ENCODE peak calls at places on chromosomes 13 and 19, in ten cellular contexts. M is fibroblast of the aortic adventitia, A is HFF-Myc, Q is uterus, X is thoracic aorta, C is left lung, E is AG04450, K is fibroblast of villous mesenchyme, F is upper lobe of right lung, L is heart right ventricle. J is an unnamed sample.
A peak's percentile ranks its signal among the peaks of the same experiment; 100 is the strongest.

GRCh38 chr13:21965095-21965494 is 294.2 kb downstream of the FGF9 start:
- DNase-seq in M (no peak), A (no peak), Q (no peak), X (no peak), C (no peak), E (no peak), K (no peak), F (no peak), L (no peak), J (no peak)

GRCh38 chr19:54305141-54305540 is 7.8 kb downstream of the LILRA5 start:
- DNase-seq in M (no peak), A (no peak), Q (no peak), X (no peak), C (no peak), E (no peak), K (no peak), F (no peak), L (no peak), J (no peak)

GRCh38 chr13:46664195-46664594 is 111.2 kb downstream of the LRCH1 start:
- DNase-seq in M (no peak), A (no peak), Q (no peak), X (no peak), C (no peak), E (no peak), K (no peak), F (no peak), L (no peak), J (no peak)

GRCh38 chr13:45242070-45242469 is 41.2 kb upstream of the KCTD4 start:
- DNase-seq in M (peak; percentile 64), A (no peak), Q (no peak), X (no peak), C (no peak), E (no peak), K (peak; percentile 64), F (no peak), L (no peak), J (no peak)

GRCh38 chr13:67880916-67881315 is 650.8 kb upstream of the PCDH9 start:
- DNase-seq in M (no peak), A (no peak), Q (no peak), X (no peak), C (no peak), E (no peak), K (no peak), F (no peak), L (no peak), J (no peak)

GRCh38 chr19:46487802-46488445 is 7.7 kb downstream of the PNMA8B start:
- DNase-seq in M (peak; percentile 74), A (no peak), Q (peak; percentile 88), X (no peak), C (peak; percentile 70), E (no peak), K (peak; percentile 72), F (peak; percentile 87), L (peak; percentile 82), J (peak; percentile 84)

GRCh38 chr13:95191821-95192220 is 109.4 kb downstream of the ABCC4 start:
- DNase-seq in M (peak; percentile 82), A (peak; percentile 31), Q (peak; percentile 63), X (no peak), C (peak; percentile 78), E (peak; percentile 57), K (peak; percentile 86), F (peak; percentile 88), L (peak; percentile 79), J (peak; percentile 85)

GRCh38 chr13:50030315-50030714 is 15.1 kb downstream of the KCNRG start:
- DNase-seq in M (peak; percentile 14), A (no peak), Q (no peak), X (no peak), C (no peak), E (no peak), K (no peak), F (no peak), L (no peak), J (no peak)

GRCh38 chr13:24692541-24692940 is 12.3 kb downstream of the ATP12A start:
- DNase-seq in M (peak; percentile 70), A (no peak), Q (no peak), X (no peak), C (no peak), E (no peak), K (peak; percentile 38), F (peak; percentile 22), L (no peak), J (no peak)

GRCh38 chr19:35462476-35462953 is 14.5 kb downstream of the FFAR2 start:
- DNase-seq in M (no peak), A (no peak), Q (no peak), X (no peak), C (no peak), E (no peak), K (no peak), F (no peak), L (no peak), J (peak; percentile 75)

GRCh38 chr13:44866512-44866911 is 122.8 kb downstream of the NUFIP1 start:
- DNase-seq in M (no peak), A (no peak), Q (no peak), X (no peak), C (no peak), E (no peak), K (no peak), F (no peak), L (no peak), J (no peak)

GRCh38 chr19:4722671-4723464 is 774 bp downstream of the DPP9 start:
- DNase-seq in M (peak; percentile 92), A (no peak), Q (peak; percentile 63), X (no peak), C (no peak), E (no peak), K (peak; percentile 67), F (no peak), L (no peak), J (peak; percentile 59)

GRCh38 chr19:5974721-5975387 is 3.1 kb downstream of the RANBP3 start:
- DNase-seq in M (no peak), A (no peak), Q (no peak), X (no peak), C (peak; percentile 69), E (no peak), K (no peak), F (no peak), L (no peak), J (no peak)

GRCh38 chr19:40139533-40140287 is 49.0 kb upstream of the ZNF780A start:
- DNase-seq in M (peak; percentile 75), A (peak; percentile 12), Q (no peak), X (no peak), C (no peak), E (peak; percentile 15), K (peak; percentile 68), F (no peak), L (no peak), J (peak; percentile 40)

GRCh38 chr13:42574435-42575311 is 721 bp downstream of the TNFSF11 start:
- DNase-seq in M (no peak), A (no peak), Q (no peak), X (no peak), C (no peak), E (no peak), K (no peak), F (no peak), L (no peak), J (no peak)

GRCh38 chr19:29211562-29212416 is 1.2 kb downstream of the UQCRFS1 start:
- DNase-seq in M (peak; percentile 25), A (no peak), Q (no peak), X (no peak), C (no peak), E (no peak), K (peak; percentile 38), F (no peak), L (no peak), J (peak; percentile 14)

GRCh38 chr19:34057155-34057554 is 115.1 kb upstream of the LSM14A start:
- DNase-seq in M (no peak), A (no peak), Q (no peak), X (no peak), C (no peak), E (no peak), K (no peak), F (no peak), L (no peak), J (no peak)

GRCh38 chr13:93859666-93860065 is 619.8 kb downstream of the DCT start:
- DNase-seq in M (no peak), A (peak; percentile 30), Q (no peak), X (no peak), C (no peak), E (peak; percentile 38), K (no peak), F (no peak), L (no peak), J (no peak)

GRCh38 chr19:34676697-34677385 is at the start of gene SCGB2B2:
- DNase-seq in M (no peak), A (peak; percentile 9), Q (no peak), X (no peak), C (no peak), E (no peak), K (no peak), F (no peak), L (no peak), J (peak; percentile 78)

GRCh38 chr13:113723400-113724015 is 35.5 kb upstream of the TMEM255B start:
- DNase-seq in M (no peak), A (no peak), Q (no peak), X (no peak), C (no peak), E (no peak), K (no peak), F (no peak), L (no peak), J (no peak)

GRCh38 chr13:42597505-42597904 is 23.6 kb downstream of the TNFSF11 start:
- DNase-seq in M (no peak), A (no peak), Q (no peak), X (no peak), C (no peak), E (no peak), K (no peak), F (no peak), L (no peak), J (no peak)

GRCh38 chr13:31956944-31957644 is 74.5 kb upstream of the FRY start:
- DNase-seq in M (peak; percentile 16), A (no peak), Q (no peak), X (no peak), C (no peak), E (no peak), K (peak; percentile 42), F (no peak), L (no peak), J (no peak)
- TF ChIP-seq CTCF in M (no peak), A (no peak), Q (no peak), X (no peak), C (no peak), E (no peak), K (no peak), F (no peak), L (no peak), J (no peak)

GRCh38 chr19:7550987-7551761 is 15.7 kb downstream of the PNPLA6 start:
- DNase-seq in M (no peak), A (no peak), Q (peak; percentile 56), X (no peak), C (peak; percentile 75), E (no peak), K (peak; percentile 18), F (peak; percentile 92), L (peak; percentile 69), J (peak; percentile 65)
- H3K4me3 ChIP-seq in M (no peak overlapping the region), A (no peak overlapping the region), Q (no peak overlapping the region), X (peak overlapping the region; percentile 18), C (peak overlapping the region; percentile 27), E (no peak overlapping the region), K (no peak overlapping the region), F (no peak overlapping the region), L (peak overlapping the region; percentile 42), J (no peak overlapping the region)

GRCh38 chr13:26037302-26037701 is 14.5 kb downstream of the SHISA2 start:
- DNase-seq in M (no peak), A (no peak), Q (no peak), X (no peak), C (no peak), E (no peak), K (no peak), F (no peak), L (no peak), J (peak; percentile 67)
- TF ChIP-seq CTCF in M (peak; percentile 31), A (peak; percentile 68), Q (no peak), X (no peak), C (peak; percentile 25), E (peak; percentile 41), K (peak; percentile 8), F (peak; percentile 40), L (peak; percentile 57), J (peak; percentile 86)

GRCh38 chr19:31064486-31064885 is 284.8 kb downstream of the TSHZ3 start:
- DNase-seq in M (no peak), A (no peak), Q (no peak), X (no peak), C (no peak), E (no peak), K (no peak), F (no peak), L (no peak), J (no peak)
- H3K4me3 ChIP-seq in M (no peak overlapping the region), A (no peak overlapping the region), Q (no peak overlapping the region), X (no peak overlapping the region), C (no peak overlapping the region), E (no peak overlapping the region), K (no peak overlapping the region), F (no peak overlapping the region), L (no peak overlapping the region), J (no peak overlapping the region)

J was measured in NB4.